ENCODE peak calls at places on chromosomes 7 and 10, in eight cellular contexts. T is sigmoid colon, D is PC-3, U is hepatocyte, R is GM06990, H is HCT116, K is fibroblast of lung, B is A673. C is an unnamed sample. For H3K36me3, the result is how much of the 10 kb centered on the place peaks cover.

GRCh38 chr7:26659121-26659520 is 205.3 kb downstream of the SKAP2 start:
- DNase-seq in T (no peak), D (no peak), U (no peak), R (no peak), H (no peak), K (no peak), B (no peak), C (no peak)

GRCh38 chr10:92693534-92693893 is 3.8 kb downstream of the HHEX start:
- DNase-seq in T (no peak), D (no peak), U (no peak), R (no peak), H (no peak), K (no peak), B (no peak), C (no peak)

GRCh38 chr10:116000151-116000550 is 272.9 kb downstream of the GFRA1 start:
- DNase-seq in T (no peak), D (no peak), U (peak), R (no peak), H (no peak), K (no peak), B (no peak), C (no peak)

GRCh38 chr7:9557853-9558252 is 1124.4 kb downstream of the NXPH1 start:
- DNase-seq in T (no peak), D (no peak), U (no peak), R (no peak), H (no peak), K (no peak), B (no peak), C (no peak)

GRCh38 chr7:91826377-91826776 is 54.1 kb downstream of the MTERF1 start:
- DNase-seq in T (no peak), D (peak), U (no peak), R (no peak), H (peak), K (peak), B (peak), C (no peak)

GRCh38 chr10:125992244-125992643 is 95.9 kb downstream of the FANK1 start:
- DNase-seq in T (no peak), D (no peak), U (no peak), R (no peak), H (no peak), K (no peak), B (no peak), C (no peak)

GRCh38 chr7:151244156-151244870 is 4.2 kb downstream of the SMARCD3 start:
- DNase-seq in T (no peak), D (peak), U (peak), R (no peak), H (no peak), K (no peak), B (peak), C (peak)

GRCh38 chr10:102782698-102783540 is 39.2 kb downstream of the WBP1L start:
- DNase-seq in T (peak), D (no peak), U (peak), R (no peak), H (no peak), K (peak), B (no peak), C (no peak)

GRCh38 chr7:80204919-80205318 is 70.3 kb downstream of the GNAI1 start:
- DNase-seq in T (no peak), D (no peak), U (no peak), R (no peak), H (no peak), K (no peak), B (no peak), C (no peak)

GRCh38 chr7:43137811-43138210 is 25.4 kb downstream of the HECW1 start:
- DNase-seq in T (no peak), D (no peak), U (no peak), R (no peak), H (no peak), K (no peak), B (peak), C (no peak)

GRCh38 chr10:84247496-84247895 is 2.6 kb downstream of the RGR start:
- DNase-seq in T (no peak), D (no peak), U (no peak), R (no peak), H (no peak), K (no peak), B (no peak), C (no peak)

GRCh38 chr10:125808047-125808446 is 15.0 kb downstream of the UROS start:
- DNase-seq in T (no peak), D (no peak), U (no peak), R (no peak), H (no peak), K (no peak), B (no peak), C (no peak)

GRCh38 chr7:151896486-151896885 is 19.6 kb upstream of the PRKAG2 start:
- DNase-seq in T (peak), D (no peak), U (no peak), R (no peak), H (no peak), K (no peak), B (no peak), C (no peak)

GRCh38 chr7:23490357-23491131 is 20.3 kb upstream of the IGF2BP3 start:
- DNase-seq in T (peak), D (no peak), U (no peak), R (peak), H (no peak), K (peak), B (peak), C (no peak)

GRCh38 chr10:116470768-116471415 is 43.2 kb downstream of the PNLIPRP3 start:
- DNase-seq in T (no peak), D (peak), U (peak), R (no peak), H (peak), K (peak), B (peak), C (no peak)

GRCh38 chr10:7475046-7475860 is 64.4 kb upstream of the SFMBT2 start:
- DNase-seq in T (peak), D (no peak), U (no peak), R (no peak), H (no peak), K (peak), B (peak), C (no peak)

GRCh38 chr7:47371733-47372368 is 210.1 kb downstream of the TNS3 start:
- DNase-seq in T (peak), D (peak), U (peak), R (no peak), H (no peak), K (peak), B (peak), C (no peak)

GRCh38 chr10:111962951-111963350 is 220.6 kb downstream of the GPAM start:
- DNase-seq in T (no peak), D (no peak), U (no peak), R (no peak), H (no peak), K (no peak), B (no peak), C (no peak)

GRCh38 chr10:100744980-100745881 is at the start of gene PAX2:
- DNase-seq in T (peak), D (peak), U (no peak), R (no peak), H (peak), K (no peak), B (peak), C (no peak)

GRCh38 chr10:72379776-72380175 is 25.1 kb upstream of the DNAJB12 start:
- DNase-seq in T (no peak), D (no peak), U (no peak), R (no peak), H (no peak), K (peak), B (peak), C (no peak)

GRCh38 chr10:79413196-79413595 is 32.2 kb downstream of the ZCCHC24 start:
- DNase-seq in T (peak), D (peak), U (no peak), R (no peak), H (no peak), K (peak), B (no peak), C (no peak)

GRCh38 chr10:130686680-130687300 is 550.6 kb downstream of the GLRX3 start:
- DNase-seq in T (no peak), D (peak), U (peak), R (no peak), H (no peak), K (no peak), B (peak), C (no peak)

GRCh38 chr7:133376514-133376913 is 123.6 kb downstream of the EXOC4 start:
- DNase-seq in T (no peak), D (no peak), U (no peak), R (no peak), H (no peak), K (no peak), B (no peak), C (no peak)

GRCh38 chr7:155702616-155703015 is 58.2 kb downstream of the RBM33 start:
- DNase-seq in T (no peak), D (peak), U (no peak), R (no peak), H (no peak), K (peak), B (peak), C (no peak)

GRCh38 chr7:7136423-7136822 is 45.9 kb upstream of the C1GALT1 start:
- DNase-seq in T (no peak), D (no peak), U (no peak), R (no peak), H (no peak), K (peak), B (no peak), C (no peak)

GRCh38 chr7:47453093-47454056 is 128.5 kb downstream of the TNS3 start:
- DNase-seq in T (peak), D (peak), U (peak), R (no peak), H (no peak), K (peak), B (no peak), C (peak)

GRCh38 chr10:6669269-6669859 is 89.3 kb upstream of the PRKCQ start:
- DNase-seq in T (no peak), D (peak), U (peak), R (no peak), H (peak), K (peak), B (peak), C (no peak)

GRCh38 chr7:48691788-48692187 is 232.6 kb upstream of the CDC14C start:
- DNase-seq in T (no peak), D (no peak), U (no peak), R (no peak), H (no peak), K (no peak), B (no peak), C (no peak)

GRCh38 chr10:48940958-48941357 is 1.3 kb upstream of the LRRC18 start:
- DNase-seq in T (no peak), D (no peak), U (no peak), R (no peak), H (no peak), K (no peak), B (no peak), C (no peak)

GRCh38 chr7:102061354-102061945 is 225.2 kb upstream of the SH2B2 start:
- DNase-seq in T (peak), D (no peak), U (no peak), R (no peak), H (no peak), K (no peak), B (no peak), C (no peak)

GRCh38 chr10:12710157-12710556 is 291.4 kb downstream of the CCDC3 start:
- DNase-seq in T (no peak), D (no peak), U (no peak), R (no peak), H (no peak), K (no peak), B (no peak), C (no peak)

GRCh38 chr10:12709516-12709915 is 292.0 kb downstream of the CCDC3 start:
- DNase-seq in T (no peak), D (peak), U (no peak), R (no peak), H (no peak), K (peak), B (peak), C (no peak)

GRCh38 chr10:12710594-12711343 is 290.7 kb downstream of the CCDC3 start:
- DNase-seq in T (peak), D (peak), U (peak), R (peak), H (peak), K (peak), B (peak), C (no peak)

GRCh38 chr10:12707461-12708185 is 293.9 kb downstream of the CCDC3 start:
- DNase-seq in T (peak), D (peak), U (peak), R (no peak), H (peak), K (peak), B (peak), C (no peak)

DNA sequence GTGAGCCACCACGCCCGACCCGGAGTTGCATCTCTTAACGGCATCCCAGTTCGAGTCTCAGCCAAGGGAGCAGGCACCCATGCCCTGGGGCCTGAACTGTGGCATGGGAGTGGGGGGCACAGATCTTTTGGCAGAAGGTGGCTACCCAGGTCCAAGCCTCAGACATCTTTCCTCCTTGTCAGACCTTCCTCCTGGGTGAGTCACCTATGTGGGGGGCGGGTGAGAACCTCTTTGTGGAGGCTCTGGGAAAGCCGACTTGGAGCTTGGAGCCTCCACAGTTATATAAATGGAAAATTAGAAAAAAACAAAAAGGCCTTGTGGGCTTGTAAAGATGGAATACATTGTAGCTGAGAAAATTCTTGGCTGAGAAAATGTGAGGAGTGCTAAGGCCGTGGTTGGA is 292.6 kb downstream of the CCDC3 start:
- DNase-seq in T (peak), D (peak), U (no peak), R (no peak), H (no peak), K (peak), B (no peak), C (no peak)
- H3K36me3 ChIP-seq in T (under half), D (under half), U (under half), R (under half), H (under half), K (under half), B (under half), C (under half)

DNA sequence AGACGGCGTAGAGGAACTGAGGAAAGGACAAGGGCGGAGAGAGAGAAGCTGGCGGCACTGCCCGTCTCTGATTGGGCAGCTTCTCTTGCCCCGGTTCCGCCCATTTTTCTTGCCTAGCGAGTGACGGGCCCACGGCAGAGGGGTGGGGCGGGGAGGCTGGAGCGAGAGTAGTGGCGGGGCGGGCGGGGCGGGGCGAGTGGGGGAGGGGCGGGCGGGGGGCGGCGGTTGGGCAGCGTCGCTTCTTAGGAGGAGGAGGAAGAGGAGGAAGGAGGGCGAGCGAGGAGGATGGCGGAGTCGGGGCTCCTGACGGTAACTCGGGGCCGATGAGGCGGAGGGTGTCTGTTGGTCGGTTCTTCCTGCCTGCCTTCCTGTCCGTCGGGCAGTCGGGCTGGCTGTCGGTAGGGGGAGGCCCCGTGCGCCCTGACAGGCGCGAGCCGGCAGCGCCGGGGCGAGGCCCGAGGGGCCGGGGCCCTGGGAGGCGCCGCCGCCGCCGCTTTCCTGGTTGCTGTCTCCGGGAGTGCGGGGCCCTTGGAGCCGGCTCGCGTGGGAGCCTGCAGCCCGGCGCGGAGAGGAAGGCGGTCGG is at the start of gene SHOC2:
- DNase-seq in T (peak), D (peak), U (peak), R (no peak), H (no peak), K (no peak), B (peak), C (peak)
- TF ChIP-seq CTCF in T (no peak), D (no peak), U (peak), R (peak), H (no peak), K (peak), B (peak), C (no peak)

GRCh38 chr10:68112837-68113236 is 3.5 kb downstream of the MYPN start:
- DNase-seq in T (no peak), D (no peak), U (no peak), R (no peak), H (no peak), K (no peak), B (no peak), C (no peak)

GRCh38 chr10:68107651-68108449 is 1.4 kb upstream of the MYPN start:
- DNase-seq in T (no peak), D (no peak), U (no peak), R (no peak), H (no peak), K (no peak), B (no peak), C (no peak)

GRCh38 chr10:68110027-68110426 is 739 bp downstream of the MYPN start:
- DNase-seq in T (no peak), D (no peak), U (no peak), R (no peak), H (no peak), K (no peak), B (no peak), C (no peak)

GRCh38 chr10:68109312-68109711 is at the start of gene MYPN:
- DNase-seq in T (no peak), D (no peak), U (no peak), R (no peak), H (no peak), K (no peak), B (no peak), C (no peak)

GRCh38 chr10:68111580-68111979 is 2.3 kb downstream of the MYPN start:
- DNase-seq in T (no peak), D (no peak), U (no peak), R (no peak), H (no peak), K (no peak), B (no peak), C (no peak)
- H3K4me3 ChIP-seq in T (no peak), D (no peak), U (no peak), R (no peak), H (no peak), K (no peak), B (no peak), C (no peak)

DNA sequence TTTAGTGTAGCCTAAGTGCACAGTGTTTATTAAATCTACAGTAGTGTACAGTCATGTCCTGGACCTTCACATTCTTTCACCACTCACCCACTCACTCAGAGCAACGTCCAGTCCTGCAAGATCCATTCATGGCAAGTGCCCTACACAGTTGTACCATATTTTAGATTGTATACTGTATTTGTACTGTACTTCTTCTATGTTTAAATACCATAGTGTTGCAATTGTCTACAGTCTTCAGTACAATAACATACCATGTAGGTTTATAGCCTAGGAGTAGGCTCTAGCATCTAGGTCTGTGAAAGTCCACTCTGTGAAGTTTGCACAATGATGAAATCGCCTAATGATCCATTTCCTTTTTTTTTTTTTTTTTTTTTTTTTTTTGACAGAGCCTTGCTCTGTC is 12.0 kb downstream of the EEPD1 start:
- DNase-seq in T (no peak), D (no peak), U (peak), R (no peak), H (no peak), K (peak), B (no peak), C (no peak)
- H3K36me3 ChIP-seq in T (under half), D (under half), U (under half), R (under half), H (under half), K (under half), B (under half), C (under half)